ENCODE peak calls at places on chromosomes 4 and X, in seven cellular contexts. One of them, this sample, is unnamed.

GRCh38 chrX:2450681-2451080 is 50.1 kb downstream of the DHRSX start:
- DNase-seq in HepG2: no peak
- DNase-seq in HCT116: no peak
- DNase-seq in SK-N-SH: no peak
- DNase-seq in K562: no peak
- DNase-seq in H1: no peak
- DNase-seq in GM12878: no peak
- DNase-seq in this sample: no peak

GRCh38 chrX:109709129-109709631 is 23.9 kb downstream of the ACSL4 start:
- DNase-seq in SK-N-SH: no peak
- DNase-seq in H1: no peak
- DNase-seq in HCT116: peak
- DNase-seq in K562: no peak
- DNase-seq in HepG2: peak
- DNase-seq in GM12878: peak
- DNase-seq in this sample: no peak

GRCh38 chr4:55866973-55867574 is 13.6 kb downstream of the EXOC1 start:
- DNase-seq in HepG2: peak
- DNase-seq in K562: peak
- DNase-seq in H1: no peak
- DNase-seq in GM12878: peak
- DNase-seq in SK-N-SH: peak
- DNase-seq in HCT116: peak
- DNase-seq in this sample: peak

GRCh38 chr4:71783972-71784371 is at the start of gene GC:
- DNase-seq in SK-N-SH: no peak
- DNase-seq in HCT116: no peak
- DNase-seq in HepG2: no peak
- DNase-seq in GM12878: no peak
- DNase-seq in K562: no peak
- DNase-seq in H1: no peak
- DNase-seq in this sample: no peak

GRCh38 chr4:1249731-1250526 is 999 bp upstream of the CTBP1 start:
- DNase-seq in HCT116: no peak
- DNase-seq in H1: no peak
- DNase-seq in K562: peak
- DNase-seq in SK-N-SH: peak
- DNase-seq in HepG2: peak
- DNase-seq in GM12878: no peak
- DNase-seq in this sample: no peak

GRCh38 chr4:52005610-52006273 is 14.4 kb downstream of the LRRC66 start:
- DNase-seq in H1: no peak
- DNase-seq in SK-N-SH: no peak
- DNase-seq in K562: no peak
- DNase-seq in HepG2: no peak
- DNase-seq in GM12878: no peak
- DNase-seq in HCT116: no peak
- DNase-seq in this sample: no peak

GRCh38 chrX:38560776-38561125 is 591 bp upstream of the TSPAN7 start:
- DNase-seq in HCT116: no peak
- DNase-seq in H1: no peak
- DNase-seq in GM12878: no peak
- DNase-seq in K562: no peak
- DNase-seq in HepG2: no peak
- DNase-seq in SK-N-SH: no peak
- DNase-seq in this sample: no peak

GRCh38 chrX:54821310-54821709 is 13.8 kb downstream of the MAGED2 start:
- DNase-seq in SK-N-SH: no peak
- DNase-seq in H1: no peak
- DNase-seq in HCT116: no peak
- DNase-seq in GM12878: no peak
- DNase-seq in HepG2: no peak
- DNase-seq in K562: no peak
- DNase-seq in this sample: no peak

GRCh38 chr4:155667538-155668511 is 1.2 kb downstream of the GUCY1A1 start:
- DNase-seq in HCT116: no peak
- DNase-seq in K562: no peak
- DNase-seq in SK-N-SH: peak
- DNase-seq in GM12878: no peak
- DNase-seq in HepG2: no peak
- DNase-seq in H1: no peak
- DNase-seq in this sample: no peak

GRCh38 chr4:100842856-100843255 is 325.0 kb upstream of the EMCN start:
- DNase-seq in K562: no peak
- DNase-seq in GM12878: no peak
- DNase-seq in HCT116: no peak
- DNase-seq in H1: no peak
- DNase-seq in HepG2: no peak
- DNase-seq in SK-N-SH: no peak
- DNase-seq in this sample: no peak

GRCh38 chr4:74559853-74560252 is 114.9 kb downstream of the AREG start:
- DNase-seq in H1: no peak
- DNase-seq in HepG2: no peak
- DNase-seq in K562: no peak
- DNase-seq in GM12878: no peak
- DNase-seq in HCT116: no peak
- DNase-seq in SK-N-SH: no peak
- DNase-seq in this sample: no peak

GRCh38 chr4:173192375-173193162 is 24.0 kb downstream of the GALNT7 start:
- DNase-seq in K562: no peak
- DNase-seq in SK-N-SH: no peak
- DNase-seq in H1: no peak
- DNase-seq in HepG2: no peak
- DNase-seq in GM12878: no peak
- DNase-seq in HCT116: no peak
- DNase-seq in this sample: no peak

GRCh38 chr4:148069086-148070010 is 337.5 kb downstream of the ARHGAP10 start:
- DNase-seq in H1: no peak
- DNase-seq in K562: no peak
- DNase-seq in HepG2: no peak
- DNase-seq in HCT116: no peak
- DNase-seq in SK-N-SH: no peak
- DNase-seq in GM12878: no peak
- DNase-seq in this sample: no peak

GRCh38 chr4:31918891-31919290 is 1198.7 kb downstream of the PCDH7 start:
- DNase-seq in HepG2: no peak
- DNase-seq in H1: no peak
- DNase-seq in HCT116: no peak
- DNase-seq in K562: no peak
- DNase-seq in SK-N-SH: no peak
- DNase-seq in GM12878: no peak
- DNase-seq in this sample: no peak

GRCh38 chr4:89277412-89277811 is 30.2 kb downstream of the GPRIN3 start:
- DNase-seq in HCT116: no peak
- DNase-seq in GM12878: no peak
- DNase-seq in H1: no peak
- DNase-seq in HepG2: no peak
- DNase-seq in SK-N-SH: no peak
- DNase-seq in K562: no peak
- DNase-seq in this sample: no peak

GRCh38 chr4:71113294-71113693 is 119.8 kb downstream of the DCK start:
- DNase-seq in GM12878: no peak
- DNase-seq in K562: peak
- DNase-seq in H1: no peak
- DNase-seq in HepG2: no peak
- DNase-seq in HCT116: peak
- DNase-seq in SK-N-SH: no peak
- DNase-seq in this sample: no peak

GRCh38 chr4:19583827-19584569 is 667.7 kb upstream of the SLIT2 start:
- DNase-seq in HCT116: no peak
- DNase-seq in HepG2: no peak
- DNase-seq in H1: no peak
- DNase-seq in SK-N-SH: no peak
- DNase-seq in K562: no peak
- DNase-seq in GM12878: no peak
- DNase-seq in this sample: no peak

GRCh38 chr4:19577121-19577520 is 674.6 kb upstream of the SLIT2 start:
- DNase-seq in H1: no peak
- DNase-seq in K562: no peak
- DNase-seq in HepG2: no peak
- DNase-seq in GM12878: no peak
- DNase-seq in SK-N-SH: no peak
- DNase-seq in HCT116: no peak
- DNase-seq in this sample: no peak

GRCh38 chr4:19575959-19576358 is 675.7 kb upstream of the SLIT2 start:
- DNase-seq in GM12878: no peak
- DNase-seq in HepG2: no peak
- DNase-seq in K562: no peak
- DNase-seq in SK-N-SH: no peak
- DNase-seq in HCT116: no peak
- DNase-seq in H1: no peak
- DNase-seq in this sample: no peak

DNA sequence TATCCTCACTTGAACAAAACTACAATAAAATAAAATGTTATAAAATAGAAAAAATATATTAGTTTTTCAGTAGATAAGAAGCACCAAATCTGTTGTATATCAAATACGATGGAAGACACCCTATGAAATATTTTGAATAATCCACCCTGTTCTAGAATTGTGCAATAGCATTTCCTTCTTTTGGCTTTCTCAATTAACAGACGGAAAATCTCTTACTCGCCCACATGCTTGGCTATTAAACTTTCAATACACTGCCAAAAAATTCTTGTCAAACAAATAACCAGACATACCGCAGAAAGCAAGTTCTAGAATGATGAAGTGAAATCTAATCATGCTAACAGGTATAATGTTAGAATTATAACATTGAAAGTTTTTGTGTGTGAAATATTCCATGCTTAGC is 671.6 kb upstream of the SLIT2 start:
- DNase-seq in HCT116: no peak
- DNase-seq in SK-N-SH: no peak
- DNase-seq in H1: no peak
- DNase-seq in GM12878: no peak
- DNase-seq in K562: no peak
- DNase-seq in HepG2: no peak
- DNase-seq in this sample: no peak
- TF ChIP-seq JUND in HCT116: no peak
- TF ChIP-seq JUND in SK-N-SH: no peak
- TF ChIP-seq JUND in H1: no peak
- TF ChIP-seq JUND in GM12878: no peak
- TF ChIP-seq JUND in K562: no peak
- TF ChIP-seq JUND in HepG2: no peak
- TF ChIP-seq JUND in this sample: no peak

GRCh38 chrX:106363214-106363613 is 195.1 kb downstream of the PWWP3B start:
- DNase-seq in GM12878: no peak
- DNase-seq in HepG2: no peak
- DNase-seq in HCT116: no peak
- DNase-seq in K562: no peak
- DNase-seq in SK-N-SH: no peak
- DNase-seq in H1: no peak
- DNase-seq in this sample: no peak
- TF ChIP-seq JUND in GM12878: no peak
- TF ChIP-seq JUND in HepG2: no peak
- TF ChIP-seq JUND in HCT116: no peak
- TF ChIP-seq JUND in K562: no peak
- TF ChIP-seq JUND in SK-N-SH: no peak
- TF ChIP-seq JUND in H1: no peak
- TF ChIP-seq JUND in this sample: no peak

GRCh38 chrX:150087612-150088011 is 149.3 kb upstream of the EOLA2 start:
- DNase-seq in HepG2: no peak
- DNase-seq in HCT116: no peak
- DNase-seq in H1: no peak
- DNase-seq in SK-N-SH: no peak
- DNase-seq in K562: no peak
- DNase-seq in GM12878: no peak
- DNase-seq in this sample: no peak

GRCh38 chrX:150085881-150086280 is 147.6 kb upstream of the EOLA2 start:
- DNase-seq in K562: no peak
- DNase-seq in HepG2: no peak
- DNase-seq in HCT116: no peak
- DNase-seq in GM12878: no peak
- DNase-seq in SK-N-SH: no peak
- DNase-seq in H1: no peak
- DNase-seq in this sample: no peak

GRCh38 chrX:150088042-150088441 is 149.8 kb upstream of the EOLA2 start:
- DNase-seq in H1: no peak
- DNase-seq in SK-N-SH: no peak
- DNase-seq in HepG2: no peak
- DNase-seq in K562: no peak
- DNase-seq in HCT116: no peak
- DNase-seq in GM12878: no peak
- DNase-seq in this sample: no peak

GRCh38 chrX:150086371-150086770 is 148.1 kb upstream of the EOLA2 start:
- DNase-seq in GM12878: no peak
- DNase-seq in H1: no peak
- DNase-seq in HCT116: no peak
- DNase-seq in K562: no peak
- DNase-seq in HepG2: peak
- DNase-seq in SK-N-SH: peak
- DNase-seq in this sample: no peak

GRCh38 chrX:150084474-150085229 is 146.4 kb upstream of the EOLA2 start:
- DNase-seq in HCT116: no peak
- DNase-seq in SK-N-SH: no peak
- DNase-seq in HepG2: no peak
- DNase-seq in K562: no peak
- DNase-seq in GM12878: no peak
- DNase-seq in H1: no peak
- DNase-seq in this sample: peak
- TF ChIP-seq JUND in HCT116: no peak
- TF ChIP-seq JUND in SK-N-SH: peak
- TF ChIP-seq JUND in HepG2: no peak
- TF ChIP-seq JUND in K562: no peak
- TF ChIP-seq JUND in GM12878: no peak
- TF ChIP-seq JUND in H1: no peak
- TF ChIP-seq JUND in this sample: peak

GRCh38 chrX:41348551-41348950 is 14.6 kb downstream of the DDX3X start:
- DNase-seq in SK-N-SH: no peak
- DNase-seq in GM12878: no peak
- DNase-seq in H1: no peak
- DNase-seq in HCT116: no peak
- DNase-seq in K562: no peak
- DNase-seq in HepG2: no peak
- DNase-seq in this sample: no peak

GRCh38 chrX:41352329-41352801 is 18.4 kb downstream of the DDX3X start:
- DNase-seq in HepG2: no peak
- DNase-seq in K562: no peak
- DNase-seq in H1: no peak
- DNase-seq in GM12878: no peak
- DNase-seq in HCT116: no peak
- DNase-seq in SK-N-SH: no peak
- DNase-seq in this sample: no peak

GRCh38 chrX:41350976-41351569 is 17.1 kb downstream of the DDX3X start:
- DNase-seq in HepG2: no peak
- DNase-seq in HCT116: no peak
- DNase-seq in SK-N-SH: no peak
- DNase-seq in K562: no peak
- DNase-seq in H1: no peak
- DNase-seq in GM12878: no peak
- DNase-seq in this sample: peak

GRCh38 chrX:41351923-41352322 is 18.0 kb downstream of the DDX3X start:
- DNase-seq in HepG2: no peak
- DNase-seq in H1: no peak
- DNase-seq in GM12878: no peak
- DNase-seq in HCT116: no peak
- DNase-seq in K562: no peak
- DNase-seq in SK-N-SH: no peak
- DNase-seq in this sample: no peak

GRCh38 chrX:41350150-41350975 is 16.4 kb downstream of the DDX3X start:
- DNase-seq in GM12878: no peak
- DNase-seq in HepG2: no peak
- DNase-seq in SK-N-SH: no peak
- DNase-seq in K562: no peak
- DNase-seq in HCT116: no peak
- DNase-seq in H1: no peak
- DNase-seq in this sample: peak
- TF ChIP-seq JUND in GM12878: no peak
- TF ChIP-seq JUND in HepG2: no peak
- TF ChIP-seq JUND in SK-N-SH: peak
- TF ChIP-seq JUND in K562: peak
- TF ChIP-seq JUND in HCT116: no peak
- TF ChIP-seq JUND in H1: no peak
- TF ChIP-seq JUND in this sample: no peak

This sample was measured in T47D.